ENCODE peak calls at places on chromosomes 16 and 17, in eight cellular contexts. Y is substantia nigra; X is uterus; U is stimulated activated CD8-positive, alpha-beta memory T cell treated with anti-CD3 and anti-CD28 coated beads, Interleukin-4, amount 100 ng/mL, for 4 hours; B is T-helper 2 cell; P is activated naive CD4-positive, alpha-beta T cell; F is GM12865; K is Calu3. H is an unnamed sample.

GRCh38 chr17:40560592-40561293 is 4.5 kb downstream of the CCR7 start:
- DNase-seq in Y (no peak), X (no peak), U (peak; percentile 44), B (peak; percentile 73), P (peak; percentile 44), F (peak; percentile 97), K (peak; percentile 49), H (no peak)

GRCh38 chr16:70294385-70295029 is 4.5 kb upstream of the DDX19B start:
- DNase-seq in Y (no peak), X (no peak), U (no peak), B (no peak), P (no peak), F (no peak), K (no peak), H (no peak)

GRCh38 chr16:66391726-66392670 is 25.5 kb downstream of the CDH5 start:
- DNase-seq in Y (no peak), X (no peak), U (no peak), B (no peak), P (no peak), F (no peak), K (no peak), H (no peak)

GRCh38 chr17:34386925-34387550 is 24.0 kb upstream of the CCL1 start:
- DNase-seq in Y (peak; percentile 7), X (no peak), U (no peak), B (no peak), P (no peak), F (no peak), K (no peak), H (no peak)

GRCh38 chr17:41521574-41522261 is 3.0 kb upstream of the KRT15 start:
- DNase-seq in Y (no peak), X (no peak), U (no peak), B (no peak), P (no peak), F (no peak), K (peak; percentile 100), H (peak; percentile 4)

GRCh38 chr17:16158721-16159120 is 56.6 kb downstream of the NCOR1 start:
- DNase-seq in Y (no peak), X (no peak), U (no peak), B (no peak), P (no peak), F (no peak), K (no peak), H (no peak)

GRCh38 chr17:28963841-28964240 is 12.5 kb upstream of the PHF12 start:
- DNase-seq in Y (no peak), X (no peak), U (no peak), B (no peak), P (no peak), F (no peak), K (no peak), H (no peak)

GRCh38 chr16:31221357-31222160 is 4.6 kb upstream of the PYDC1 start:
- DNase-seq in Y (no peak), X (no peak), U (no peak), B (no peak), P (no peak), F (no peak), K (no peak), H (no peak)

GRCh38 chr16:9192746-9193145 is 101.3 kb downstream of the HAPSTR1 start:
- DNase-seq in Y (no peak), X (no peak), U (no peak), B (no peak), P (no peak), F (no peak), K (peak; percentile 61), H (no peak)

GRCh38 chr17:79674506-79675412 is 56.0 kb upstream of the ENPP7 start:
- DNase-seq in Y (no peak), X (no peak), U (no peak), B (no peak), P (no peak), F (no peak), K (no peak), H (no peak)

GRCh38 chr17:30318190-30318589 is 15.7 kb downstream of the TMIGD1 start:
- DNase-seq in Y (no peak), X (no peak), U (no peak), B (no peak), P (no peak), F (no peak), K (no peak), H (no peak)

GRCh38 chr16:1876468-1876867 is 4.5 kb upstream of the MEIOB start:
- DNase-seq in Y (no peak), X (no peak), U (no peak), B (no peak), P (no peak), F (peak; percentile 82), K (no peak), H (no peak)

H was measured in A673.